ENCODE peak calls at places on chromosomes 7 and 10, in five cellular contexts. E, Z, I, Q and D are unnamed samples.
A peak's percentile ranks its signal among the peaks of the same experiment; 100 is the strongest.

GRCh38 chr7:20542594-20542993 is 72.9 kb upstream of the ABCB5 start:
- DNase-seq in E (no peak), Z (no peak), I (no peak), Q (peak; percentile 86), D (no peak)

GRCh38 chr10:65123120-65123519 is 1601.9 kb downstream of the REEP3 start:
- DNase-seq in E (no peak), Z (no peak), I (no peak), Q (peak; percentile 1), D (no peak)

GRCh38 chr10:46536171-46536570 is 20.3 kb downstream of the GPRIN2 start:
- DNase-seq in E (no peak), Z (peak; percentile 54), I (no peak), Q (no peak), D (no peak)

GRCh38 chr7:45638916-45639315 is 64.7 kb downstream of the ADCY1 start:
- DNase-seq in E (no peak), Z (no peak), I (no peak), Q (no peak), D (no peak)

GRCh38 chr7:151167197-151167911 is at the start of gene GBX1:
- DNase-seq in E (no peak), Z (no peak), I (no peak), Q (no peak), D (no peak)

GRCh38 chr7:139737221-139738100 is 40.3 kb downstream of the HIPK2 start:
- DNase-seq in E (peak; percentile 23), Z (no peak), I (no peak), Q (no peak), D (no peak)

GRCh38 chr7:38428040-38428439 is 154.6 kb upstream of the TARP start:
- DNase-seq in E (no peak), Z (no peak), I (no peak), Q (no peak), D (no peak)

GRCh38 chr7:8177109-8177933 is 84.6 kb downstream of the ICA1 start:
- DNase-seq in E (no peak), Z (no peak), I (no peak), Q (no peak), D (no peak)

GRCh38 chr10:87534173-87534858 is 29.6 kb downstream of the MINPP1 start:
- DNase-seq in E (no peak), Z (no peak), I (no peak), Q (no peak), D (no peak)